ENCODE peak calls at places on chromosomes 4 and X, in nine cellular contexts. W is PC-3; O is HT1080; C is activated CD4-positive, alpha-beta T cell treated with anti-CD3 and anti-CD28 coated beads, Interleukin-2, amount 10 ng/mL, durations not matched to agents 7 days and 5 days; G is LHCN-M2; U is endothelial cell; Y is NCI-H1092; H is GM23248; X is dorsolateral prefrontal cortex. E is an unnamed sample.

GRCh38 chr4:122639181-122639580 is 18.3 kb upstream of the IL21 start:
- DNase-seq in W (peak; percentile 62), O (peak; percentile 88), C (no peak), G (peak; percentile 34), U (no peak), Y (no peak), H (no peak), X (no peak), E (no peak)

GRCh38 chr4:85734446-85734845 is 259.5 kb downstream of the ARHGAP24 start:
- DNase-seq in W (peak; percentile 14), O (no peak), C (no peak), G (peak; percentile 40), U (no peak), Y (no peak), H (peak; percentile 52), X (no peak), E (no peak)

GRCh38 chrX:135328421-135329005 is 19.2 kb downstream of the ETDC start:
- DNase-seq in W (no peak), O (no peak), C (no peak), G (no peak), U (no peak), Y (no peak), H (peak; percentile 57), X (no peak), E (no peak)

GRCh38 chrX:151708821-151709220 is 7.0 kb upstream of the FATE1 start:
- DNase-seq in W (no peak), O (no peak), C (no peak), G (no peak), U (no peak), Y (no peak), H (no peak), X (no peak), E (no peak)

GRCh38 chr4:76301068-76301774 is 5.3 kb upstream of the STBD1 start:
- DNase-seq in W (peak; percentile 88), O (peak; percentile 90), C (peak; percentile 38), G (peak; percentile 99), U (no peak), Y (no peak), H (peak; percentile 87), X (no peak), E (no peak)

GRCh38 chrX:25442501-25442900 is 426.7 kb upstream of the ARX start:
- DNase-seq in W (peak; percentile 4), O (no peak), C (no peak), G (no peak), U (no peak), Y (no peak), H (no peak), X (no peak), E (no peak)

GRCh38 chr4:129377131-129377845 is 281.3 kb downstream of the C4orf33 start:
- DNase-seq in W (peak; percentile 3), O (peak; percentile 72), C (no peak), G (no peak), U (no peak), Y (no peak), H (no peak), X (no peak), E (no peak)

GRCh38 chr4:168717852-168718251 is 221.0 kb downstream of the PALLD start:
- DNase-seq in W (no peak), O (peak; percentile 15), C (no peak), G (peak; percentile 78), U (no peak), Y (no peak), H (no peak), X (no peak), E (no peak)

GRCh38 chrX:57528670-57529255 is 63.0 kb upstream of the ZXDB start:
- DNase-seq in W (peak; percentile 56), O (peak; percentile 4), C (no peak), G (peak; percentile 2), U (peak; percentile 9), Y (no peak), H (peak; percentile 22), X (no peak), E (no peak)

GRCh38 chr4:131509521-131509920 is 1639.6 kb upstream of the PCDH10 start:
- DNase-seq in W (no peak), O (peak; percentile 8), C (no peak), G (no peak), U (no peak), Y (no peak), H (no peak), X (no peak), E (no peak)

GRCh38 chrX:7746861-7747260 is 96.1 kb upstream of the VCX start:
- DNase-seq in W (no peak), O (peak; percentile 0), C (no peak), G (no peak), U (no peak), Y (no peak), H (peak; percentile 0), X (no peak), E (no peak)

GRCh38 chr4:40563401-40563800 is 66.3 kb downstream of the RBM47 start:
- DNase-seq in W (no peak), O (no peak), C (no peak), G (no peak), U (no peak), Y (no peak), H (no peak), X (no peak), E (no peak)

GRCh38 chrX:153984351-153985178 is 12.0 kb downstream of the TMEM187 start:
- DNase-seq in W (no peak), O (no peak), C (peak; percentile 46), G (no peak), U (no peak), Y (no peak), H (no peak), X (no peak), E (no peak)

GRCh38 chr4:155522201-155522600 is 144.4 kb upstream of the GUCY1A1 start:
- DNase-seq in W (no peak), O (no peak), C (no peak), G (no peak), U (no peak), Y (no peak), H (no peak), X (no peak), E (no peak)

GRCh38 chr4:48813984-48814383 is 16.9 kb upstream of the OCIAD1 start:
- DNase-seq in W (no peak), O (no peak), C (no peak), G (peak; percentile 36), U (no peak), Y (peak; percentile 43), H (no peak), X (no peak), E (peak; percentile 94)

GRCh38 chr4:151484396-151485102 is 75.6 kb downstream of the FHIP1A start:
- DNase-seq in W (peak; percentile 79), O (peak; percentile 88), C (no peak), G (peak; percentile 95), U (no peak), Y (no peak), H (peak; percentile 88), X (no peak), E (no peak)

GRCh38 chr4:121801715-121802075 is 572 bp downstream of the EXOSC9 start:
- DNase-seq in W (no peak), O (no peak), C (no peak), G (no peak), U (no peak), Y (no peak), H (no peak), X (no peak), E (no peak)

E was measured in NCI-H1694.